ENCODE peak calls at places on chromosomes 2 and 18, in five cellular contexts. One of them, this sample, is unnamed.

GRCh38 chr2:39671606-39672005 is 5.9 kb downstream of the TMEM178A start:
- DNase-seq in cerebellar cortex: peak
- DNase-seq in stromal cell of bone marrow: no peak
- DNase-seq in A549: no peak
- DNase-seq in hypothalamus: no peak
- DNase-seq in this sample: no peak

GRCh38 chr2:241091734-241092445 is 10.2 kb downstream of the MTERF4 start:
- DNase-seq in A549: no peak
- DNase-seq in hypothalamus: no peak
- DNase-seq in stromal cell of bone marrow: no peak
- DNase-seq in cerebellar cortex: no peak
- DNase-seq in this sample: no peak

GRCh38 chr2:160375802-160376469 is 117.7 kb downstream of the RBMS1 start:
- DNase-seq in cerebellar cortex: no peak
- DNase-seq in hypothalamus: no peak
- DNase-seq in A549: peak
- DNase-seq in stromal cell of bone marrow: no peak
- DNase-seq in this sample: no peak

GRCh38 chr2:18546586-18546985 is 13.9 kb downstream of the RDH14 start:
- DNase-seq in hypothalamus: no peak
- DNase-seq in A549: no peak
- DNase-seq in stromal cell of bone marrow: no peak
- DNase-seq in cerebellar cortex: no peak
- DNase-seq in this sample: no peak

GRCh38 chr18:79926306-79926705 is 25.1 kb downstream of the SLC66A2 start:
- DNase-seq in cerebellar cortex: no peak
- DNase-seq in stromal cell of bone marrow: no peak
- DNase-seq in hypothalamus: no peak
- DNase-seq in A549: no peak
- DNase-seq in this sample: no peak

GRCh38 chr2:234258562-234259141 is 208.2 kb downstream of the SPP2 start:
- DNase-seq in cerebellar cortex: no peak
- DNase-seq in A549: no peak
- DNase-seq in stromal cell of bone marrow: no peak
- DNase-seq in hypothalamus: no peak
- DNase-seq in this sample: no peak

GRCh38 chr2:148644885-148645134 is 259 bp downstream of the EPC2 start:
- DNase-seq in hypothalamus: no peak
- DNase-seq in A549: no peak
- DNase-seq in cerebellar cortex: no peak
- DNase-seq in stromal cell of bone marrow: no peak
- DNase-seq in this sample: no peak

GRCh38 chr2:7671312-7671711 is 754.1 kb downstream of the RNF144A start:
- DNase-seq in A549: no peak
- DNase-seq in cerebellar cortex: peak
- DNase-seq in hypothalamus: no peak
- DNase-seq in stromal cell of bone marrow: no peak
- DNase-seq in this sample: no peak

GRCh38 chr2:208135794-208136369 is 6.3 kb upstream of the CRYGC start:
- DNase-seq in cerebellar cortex: no peak
- DNase-seq in A549: no peak
- DNase-seq in stromal cell of bone marrow: no peak
- DNase-seq in hypothalamus: no peak
- DNase-seq in this sample: no peak

This sample was measured in GM12891.